ENCODE peak calls at places on chromosomes 4 and X, in seven cellular contexts. G is upper lobe of right lung, B is H9, H is SK-N-SH, P is PC-3, K is heart right ventricle, N is neural progenitor cell. T is an unnamed sample.

GRCh38 chrX:118066867-118067515 is 49.6 kb downstream of the KLHL13 start:
- DNase-seq in K (no peak), N (no peak), B (no peak), P (peak; percentile 79), H (no peak), G (no peak), T (peak; percentile 75)

GRCh38 chr4:140116442-140117104 is 37.4 kb downstream of the MAML3 start:
- DNase-seq in K (no peak), B (no peak), N (no peak), P (peak; percentile 70), H (peak; percentile 41), G (no peak), T (peak; percentile 69)

GRCh38 chrX:151997539-151997938 is 23.1 kb upstream of the GABRE start:
- DNase-seq in H (no peak), N (no peak), K (no peak), P (no peak), G (no peak), B (no peak), T (no peak)

GRCh38 chr4:104015680-104016079 is 295.9 kb upstream of the TACR3 start:
- DNase-seq in B (no peak), N (peak; percentile 47), H (no peak), P (peak; percentile 30), G (no peak), K (no peak), T (no peak)

GRCh38 chr4:76407440-76408119 is 13.4 kb downstream of the CCDC158 start:
- DNase-seq in G (no peak), B (no peak), P (peak; percentile 19), H (no peak), N (no peak), K (no peak), T (peak; percentile 59)

GRCh38 chr4:99395595-99396364 is 39.4 kb downstream of the ADH7 start:
- DNase-seq in H (no peak), P (peak; percentile 58), N (no peak), K (no peak), B (no peak), G (no peak), T (peak; percentile 56)

GRCh38 chr4:32219306-32220075 is 1499.3 kb downstream of the PCDH7 start:
- DNase-seq in K (no peak), P (peak; percentile 2), G (no peak), B (no peak), H (no peak), N (no peak), T (no peak)

GRCh38 chr4:74501579-74501978 is 56.6 kb downstream of the AREG start:
- DNase-seq in G (no peak), K (no peak), N (no peak), H (no peak), P (peak; percentile 78), B (no peak), T (peak; percentile 81)

GRCh38 chr4:109554971-109555370 is 5.1 kb upstream of the MCUB start:
- DNase-seq in N (no peak), G (no peak), K (no peak), P (no peak), B (no peak), H (no peak), T (no peak)

GRCh38 chrX:2955281-2955680 is 26.1 kb upstream of the ARSD start:
- DNase-seq in G (no peak), K (no peak), P (no peak), N (no peak), H (no peak), B (no peak), T (no peak)

GRCh38 chrX:134148293-134148692 is 88.7 kb upstream of the CCDC160 start:
- DNase-seq in G (no peak), B (no peak), H (no peak), K (no peak), N (no peak), P (no peak), T (no peak)

GRCh38 chrX:135484636-135485289 is 35.7 kb upstream of the INTS6L start:
- DNase-seq in B (no peak), G (no peak), N (peak; percentile 31), P (peak; percentile 55), K (no peak), H (peak; percentile 21), T (peak; percentile 19)

GRCh38 chr4:100907465-100908454 is 389.9 kb upstream of the EMCN start:
- DNase-seq in G (no peak), B (no peak), H (no peak), K (no peak), N (no peak), P (peak; percentile 50), T (peak; percentile 23)

GRCh38 chrX:118495958-118496762 is 545 bp downstream of the DOCK11 start:
- DNase-seq in N (peak; percentile 61), P (peak; percentile 44), G (peak; percentile 81), H (peak; percentile 59), K (peak; percentile 54), B (peak; percentile 34), T (peak; percentile 8)

GRCh38 chrX:23008431-23009099 is 8.8 kb downstream of the DDX53 start:
- DNase-seq in P (peak; percentile 62), K (no peak), B (no peak), H (peak; percentile 20), G (no peak), N (peak; percentile 44), T (no peak)

GRCh38 chr4:38163216-38164006 is 203.2 kb downstream of the PTTG2 start:
- DNase-seq in N (no peak), P (peak; percentile 68), K (no peak), G (no peak), H (no peak), B (no peak), T (peak; percentile 90)

GRCh38 chr4:185868983-185869938 is 57.3 kb upstream of the SORBS2 start:
- DNase-seq in P (peak; percentile 33), K (no peak), G (no peak), H (no peak), B (no peak), N (no peak), T (no peak)

GRCh38 chr4:123159479-123159878 is 237.1 kb upstream of the NUDT6 start:
- DNase-seq in P (no peak), G (no peak), N (no peak), K (no peak), B (peak; percentile 38), H (no peak), T (no peak)

GRCh38 chr4:123162859-123163258 is 233.7 kb upstream of the SPRY1 start:
- DNase-seq in P (no peak), G (no peak), H (no peak), N (no peak), K (no peak), B (no peak), T (no peak)

GRCh38 chr4:123163501-123163900 is 233.1 kb upstream of the SPRY1 start:
- DNase-seq in G (no peak), N (no peak), B (no peak), P (no peak), H (no peak), K (no peak), T (peak; percentile 43)

DNA sequence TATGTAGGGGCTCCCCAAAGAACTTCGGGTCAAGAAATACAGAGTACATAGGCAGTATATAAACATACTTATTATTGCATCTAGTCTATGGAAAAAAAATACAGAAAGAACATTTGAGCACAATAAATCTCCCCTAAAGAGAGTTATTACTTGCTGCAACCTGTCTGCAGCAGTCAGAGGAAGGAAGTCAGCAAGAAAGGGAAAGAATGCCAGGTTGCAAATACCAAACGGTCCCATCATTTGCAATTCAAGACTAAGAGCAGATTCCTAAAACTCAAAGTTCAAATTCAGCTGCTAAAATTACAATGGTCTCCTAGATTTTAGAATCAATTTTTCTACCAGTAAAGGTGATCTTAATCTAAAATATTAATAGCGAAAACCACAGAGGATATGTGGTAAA is 236.2 kb upstream of the NUDT6 start:
- DNase-seq in G (no peak), B (no peak), P (no peak), N (no peak), H (no peak), K (no peak), T (peak; percentile 22)
- TF ChIP-seq CTCF in G (no peak), B (no peak), P (no peak), N (no peak), H (no peak), K (no peak), T (no peak)

GRCh38 chr4:25951390-25951952 is 37.5 kb downstream of the SMIM20 start:
- DNase-seq in G (no peak), B (no peak), H (no peak), K (no peak), N (no peak), P (no peak), T (no peak)
- H3K27me3 ChIP-seq in G (no peaks in the 10 kb centered on the region), B (no peaks in the 10 kb centered on the region), H (no peaks in the 10 kb centered on the region), K (no peaks in the 10 kb centered on the region), N (no peaks in the 10 kb centered on the region), P (no peaks in the 10 kb centered on the region), T (no peaks in the 10 kb centered on the region)

GRCh38 chrX:68827848-68828562 is 816 bp upstream of the EFNB1 start:
- DNase-seq in H (peak; percentile 77), G (peak; percentile 85), B (peak; percentile 82), K (peak; percentile 87), N (peak; percentile 85), P (peak; percentile 93), T (peak; percentile 70)
- H3K27ac ChIP-seq in H (no peak overlapping the region), G (peak overlapping the region; percentile 70), B (no peak overlapping the region), K (peak overlapping the region; percentile 70), N (no peak overlapping the region), P (peak overlapping the region; percentile 87), T (peak overlapping the region; percentile 65)

GRCh38 chr4:113760094-113760851 is 1.3 kb downstream of the CAMK2D start:
- DNase-seq in G (peak; percentile 67), B (no peak), N (peak; percentile 62), K (no peak), P (peak; percentile 40), H (no peak), T (peak; percentile 59)

GRCh38 chr4:113762061-113762850 is 718 bp upstream of the CAMK2D start:
- DNase-seq in K (peak; percentile 98), H (peak; percentile 92), B (peak; percentile 98), G (peak; percentile 99), N (peak; percentile 99), P (peak; percentile 98), T (peak; percentile 99)

GRCh38 chr4:113759696-113760093 is 1.8 kb downstream of the CAMK2D start:
- DNase-seq in K (no peak), N (no peak), B (no peak), P (no peak), G (no peak), H (no peak), T (no peak)

GRCh38 chr4:113761682-113762060 is at the start of gene CAMK2D:
- DNase-seq in B (peak; percentile 67), G (peak; percentile 93), K (peak; percentile 88), H (peak; percentile 86), N (peak; percentile 88), P (peak; percentile 75), T (peak; percentile 85)

GRCh38 chr4:113760852-113761681 is 471 bp downstream of the CAMK2D start:
- DNase-seq in B (peak; percentile 54), P (peak; percentile 43), G (peak; percentile 93), K (peak; percentile 86), H (peak; percentile 81), N (peak; percentile 62), T (peak; percentile 70)
- TF ChIP-seq CTCF in B (no peak), P (no peak), G (no peak), K (no peak), H (no peak), N (no peak), T (no peak)

T was measured in mammary epithelial cell.